ENCODE peak calls at places on chromosomes 3 and 15, in five cellular contexts. One of them, this sample, is unnamed.

GRCh38 chr3:2352134-2352762 is 253.6 kb downstream of the CNTN4 start:
- DNase-seq in IMR-90: no peak
- DNase-seq in adrenal gland: no peak
- DNase-seq in uterus: no peak
- DNase-seq in A549: no peak
- DNase-seq in this sample: no peak

GRCh38 chr3:181568248-181568647 is 143.5 kb upstream of the SOX2 start:
- DNase-seq in IMR-90: no peak
- DNase-seq in A549: no peak
- DNase-seq in uterus: no peak
- DNase-seq in adrenal gland: no peak
- DNase-seq in this sample: no peak

GRCh38 chr3:165895919-165896318 is 58.7 kb upstream of the BCHE start:
- DNase-seq in A549: no peak
- DNase-seq in adrenal gland: no peak
- DNase-seq in IMR-90: no peak
- DNase-seq in uterus: no peak
- DNase-seq in this sample: peak

GRCh38 chr15:65060641-65061397 is 7.0 kb downstream of the RASL12 start:
- DNase-seq in IMR-90: no peak
- DNase-seq in A549: no peak
- DNase-seq in uterus: no peak
- DNase-seq in adrenal gland: peak
- DNase-seq in this sample: no peak

GRCh38 chr3:143326983-143327382 is 207.4 kb downstream of the CHST2 start:
- DNase-seq in IMR-90: no peak
- DNase-seq in A549: no peak
- DNase-seq in adrenal gland: no peak
- DNase-seq in uterus: no peak
- DNase-seq in this sample: no peak

GRCh38 chr3:23915537-23916108 is 1.2 kb downstream of the NKIRAS1 start:
- DNase-seq in A549: no peak
- DNase-seq in uterus: no peak
- DNase-seq in adrenal gland: no peak
- DNase-seq in IMR-90: peak
- DNase-seq in this sample: peak

GRCh38 chr3:64398431-64398830 is 173.2 kb upstream of the PRICKLE2 start:
- DNase-seq in adrenal gland: no peak
- DNase-seq in uterus: no peak
- DNase-seq in IMR-90: peak
- DNase-seq in A549: no peak
- DNase-seq in this sample: no peak

GRCh38 chr3:134009345-134010000 is 20.3 kb downstream of the SLCO2A1 start:
- DNase-seq in IMR-90: peak
- DNase-seq in A549: no peak
- DNase-seq in adrenal gland: no peak
- DNase-seq in uterus: no peak
- DNase-seq in this sample: no peak

GRCh38 chr3:132399054-132399929 is 18.0 kb upstream of the DNAJC13 start:
- DNase-seq in IMR-90: peak
- DNase-seq in A549: peak
- DNase-seq in adrenal gland: no peak
- DNase-seq in uterus: no peak
- DNase-seq in this sample: peak

GRCh38 chr15:63352808-63353207 is 28.8 kb downstream of the CA12 start:
- DNase-seq in adrenal gland: no peak
- DNase-seq in uterus: no peak
- DNase-seq in A549: no peak
- DNase-seq in IMR-90: no peak
- DNase-seq in this sample: no peak

GRCh38 chr3:185460719-185461350 is 38.0 kb downstream of the TMEM41A start:
- DNase-seq in A549: peak
- DNase-seq in IMR-90: peak
- DNase-seq in uterus: no peak
- DNase-seq in adrenal gland: no peak
- DNase-seq in this sample: peak

GRCh38 chr15:43169888-43170287 is 15.3 kb upstream of the CCNDBP1 start:
- DNase-seq in A549: no peak
- DNase-seq in adrenal gland: no peak
- DNase-seq in uterus: no peak
- DNase-seq in IMR-90: peak
- DNase-seq in this sample: no peak

GRCh38 chr3:84983490-84983889 is 24.7 kb downstream of the CADM2 start:
- DNase-seq in uterus: no peak
- DNase-seq in A549: no peak
- DNase-seq in IMR-90: no peak
- DNase-seq in adrenal gland: no peak
- DNase-seq in this sample: no peak

GRCh38 chr3:83895892-83896291 is 1062.9 kb upstream of the CADM2 start:
- DNase-seq in uterus: no peak
- DNase-seq in adrenal gland: no peak
- DNase-seq in IMR-90: no peak
- DNase-seq in A549: no peak
- DNase-seq in this sample: no peak

GRCh38 chr3:143283432-143284128 is 164.0 kb downstream of the CHST2 start:
- DNase-seq in A549: no peak
- DNase-seq in uterus: no peak
- DNase-seq in adrenal gland: no peak
- DNase-seq in IMR-90: no peak
- DNase-seq in this sample: no peak

GRCh38 chr15:83983634-83984458 is 251.7 kb upstream of the GOLGA6L4 start:
- DNase-seq in IMR-90: no peak
- DNase-seq in adrenal gland: no peak
- DNase-seq in A549: no peak
- DNase-seq in uterus: no peak
- DNase-seq in this sample: no peak

GRCh38 chr15:80550219-80550909 is 144.7 kb upstream of the ABHD17C start:
- DNase-seq in uterus: no peak
- DNase-seq in A549: no peak
- DNase-seq in IMR-90: peak
- DNase-seq in adrenal gland: no peak
- DNase-seq in this sample: no peak

GRCh38 chr3:127423856-127424765 is 136.3 kb upstream of the PRR20G start:
- DNase-seq in adrenal gland: no peak
- DNase-seq in A549: no peak
- DNase-seq in IMR-90: no peak
- DNase-seq in uterus: no peak
- DNase-seq in this sample: no peak

GRCh38 chr3:45154641-45155147 is 8.5 kb upstream of the CDCP1 start:
- DNase-seq in A549: no peak
- DNase-seq in uterus: no peak
- DNase-seq in adrenal gland: no peak
- DNase-seq in IMR-90: peak
- DNase-seq in this sample: no peak

GRCh38 chr3:171563298-171563697 is 103.1 kb upstream of the TNIK start:
- DNase-seq in adrenal gland: no peak
- DNase-seq in IMR-90: no peak
- DNase-seq in A549: no peak
- DNase-seq in uterus: no peak
- DNase-seq in this sample: no peak

GRCh38 chr3:108661699-108662098 is 72.2 kb downstream of the DZIP3 start:
- DNase-seq in adrenal gland: no peak
- DNase-seq in IMR-90: no peak
- DNase-seq in uterus: no peak
- DNase-seq in A549: no peak
- DNase-seq in this sample: no peak

GRCh38 chr3:54891540-54891897 is 36.3 kb downstream of the LRTM1 start:
- DNase-seq in IMR-90: peak
- DNase-seq in adrenal gland: peak
- DNase-seq in uterus: peak
- DNase-seq in A549: peak
- DNase-seq in this sample: peak

GRCh38 chr15:79209690-79210089 is 72.8 kb upstream of the ANKRD34C start:
- DNase-seq in uterus: no peak
- DNase-seq in A549: no peak
- DNase-seq in adrenal gland: no peak
- DNase-seq in IMR-90: no peak
- DNase-seq in this sample: no peak

GRCh38 chr3:78741066-78741645 is 1026.6 kb downstream of the ROBO1 start:
- DNase-seq in uterus: no peak
- DNase-seq in A549: no peak
- DNase-seq in adrenal gland: no peak
- DNase-seq in IMR-90: no peak
- DNase-seq in this sample: peak

GRCh38 chr3:195160908-195161434 is 110.0 kb downstream of the XXYLT1 start:
- DNase-seq in adrenal gland: no peak
- DNase-seq in A549: no peak
- DNase-seq in IMR-90: no peak
- DNase-seq in uterus: no peak
- DNase-seq in this sample: no peak

GRCh38 chr15:74368121-74368520 is 675 bp upstream of the CYP11A1 start:
- DNase-seq in uterus: no peak
- DNase-seq in IMR-90: no peak
- DNase-seq in adrenal gland: no peak
- DNase-seq in A549: no peak
- DNase-seq in this sample: no peak

GRCh38 chr3:23671901-23672589 is 133.7 kb upstream of the UBE2E1 start:
- DNase-seq in uterus: no peak
- DNase-seq in adrenal gland: no peak
- DNase-seq in A549: no peak
- DNase-seq in IMR-90: no peak
- DNase-seq in this sample: peak

GRCh38 chr15:45387379-45388007 is 9.1 kb upstream of the GATM start:
- DNase-seq in IMR-90: no peak
- DNase-seq in uterus: no peak
- DNase-seq in adrenal gland: no peak
- DNase-seq in A549: no peak
- DNase-seq in this sample: no peak

GRCh38 chr15:100011235-100011634 is 278.0 kb upstream of the LYSMD4 start:
- DNase-seq in uterus: no peak
- DNase-seq in adrenal gland: no peak
- DNase-seq in A549: no peak
- DNase-seq in IMR-90: no peak
- DNase-seq in this sample: no peak

GRCh38 chr3:194990454-194991337 is 280.3 kb downstream of the XXYLT1 start:
- DNase-seq in uterus: no peak
- DNase-seq in IMR-90: no peak
- DNase-seq in adrenal gland: no peak
- DNase-seq in A549: no peak
- DNase-seq in this sample: no peak

GRCh38 chr3:187014417-187014864 is 84.1 kb downstream of the ST6GAL1 start:
- DNase-seq in uterus: no peak
- DNase-seq in IMR-90: peak
- DNase-seq in adrenal gland: no peak
- DNase-seq in A549: no peak
- DNase-seq in this sample: no peak

GRCh38 chr3:179473565-179473964 is 22.3 kb upstream of the GNB4 start:
- DNase-seq in adrenal gland: no peak
- DNase-seq in IMR-90: no peak
- DNase-seq in uterus: no peak
- DNase-seq in A549: no peak
- DNase-seq in this sample: no peak

GRCh38 chr3:157347577-157348303 is 88.9 kb upstream of the PTX3 start:
- DNase-seq in uterus: no peak
- DNase-seq in IMR-90: no peak
- DNase-seq in A549: no peak
- DNase-seq in adrenal gland: no peak
- DNase-seq in this sample: no peak

GRCh38 chr3:169667710-169668080 is 4.2 kb upstream of the MECOM start:
- DNase-seq in uterus: no peak
- DNase-seq in A549: no peak
- DNase-seq in IMR-90: no peak
- DNase-seq in adrenal gland: no peak
- DNase-seq in this sample: no peak

DNA sequence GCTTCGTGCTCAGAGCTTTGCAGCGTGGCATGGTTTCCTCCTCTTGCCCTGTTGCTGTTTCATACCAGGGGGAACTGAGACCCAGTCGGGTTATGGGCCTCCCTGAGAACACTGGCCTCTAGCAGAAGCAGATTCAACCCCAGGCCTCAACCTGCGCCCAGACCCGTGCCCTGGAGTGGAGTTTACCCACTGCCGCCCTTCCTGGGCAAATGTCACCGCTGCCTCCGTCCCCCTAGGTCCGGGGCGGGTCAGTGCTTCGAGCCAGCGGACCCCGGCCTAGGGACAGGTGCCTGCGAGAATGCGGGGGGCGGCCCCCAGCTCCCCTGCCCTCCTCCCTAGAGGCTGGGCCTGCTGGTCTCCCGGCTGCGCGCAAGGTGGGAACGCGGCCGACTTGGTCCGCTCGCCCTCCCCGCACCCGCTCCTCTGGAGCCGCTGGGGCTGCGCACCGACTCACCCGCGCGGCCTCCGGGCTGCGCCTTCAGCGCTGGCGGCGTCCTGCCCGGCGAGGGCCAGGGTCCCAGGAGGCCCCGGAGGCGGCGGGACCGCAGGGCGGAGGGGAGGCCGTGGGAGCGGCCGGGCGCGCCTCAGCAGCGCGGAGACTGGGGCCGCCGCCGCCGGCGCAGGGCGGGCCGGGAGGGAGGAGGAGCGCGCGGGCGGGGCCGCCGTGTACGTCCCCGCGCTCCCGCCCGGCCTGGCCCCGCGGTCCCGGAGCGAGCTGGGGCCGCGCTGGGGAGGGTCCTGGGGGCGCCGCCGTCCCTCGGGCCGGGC is at the start of gene PIGZ:
- DNase-seq in uterus: no peak
- DNase-seq in A549: no peak
- DNase-seq in IMR-90: no peak
- DNase-seq in adrenal gland: no peak
- DNase-seq in this sample: peak
- TF ChIP-seq POLR2A in uterus: no peak
- TF ChIP-seq POLR2A in A549: peak
- TF ChIP-seq POLR2A in IMR-90: no peak
- TF ChIP-seq POLR2A in adrenal gland: no peak
- TF ChIP-seq POLR2A in this sample: no peak

GRCh38 chr15:69591905-69592508 is 139.4 kb downstream of the RPLP1 start:
- DNase-seq in uterus: no peak
- DNase-seq in adrenal gland: no peak
- DNase-seq in A549: peak
- DNase-seq in IMR-90: no peak
- DNase-seq in this sample: no peak
- H3K4me3 ChIP-seq in uterus: no peak
- H3K4me3 ChIP-seq in adrenal gland: no peak
- H3K4me3 ChIP-seq in A549: no peak
- H3K4me3 ChIP-seq in IMR-90: no peak
- H3K4me3 ChIP-seq in this sample: no peak

GRCh38 chr3:174973465-174973864 is 114.3 kb downstream of the NAALADL2 start:
- DNase-seq in adrenal gland: no peak
- DNase-seq in A549: no peak
- DNase-seq in IMR-90: no peak
- DNase-seq in uterus: no peak
- DNase-seq in this sample: no peak
- TF ChIP-seq POLR2A in adrenal gland: no peak
- TF ChIP-seq POLR2A in A549: no peak
- TF ChIP-seq POLR2A in IMR-90: no peak
- TF ChIP-seq POLR2A in uterus: no peak
- TF ChIP-seq POLR2A in this sample: no peak

DNA sequence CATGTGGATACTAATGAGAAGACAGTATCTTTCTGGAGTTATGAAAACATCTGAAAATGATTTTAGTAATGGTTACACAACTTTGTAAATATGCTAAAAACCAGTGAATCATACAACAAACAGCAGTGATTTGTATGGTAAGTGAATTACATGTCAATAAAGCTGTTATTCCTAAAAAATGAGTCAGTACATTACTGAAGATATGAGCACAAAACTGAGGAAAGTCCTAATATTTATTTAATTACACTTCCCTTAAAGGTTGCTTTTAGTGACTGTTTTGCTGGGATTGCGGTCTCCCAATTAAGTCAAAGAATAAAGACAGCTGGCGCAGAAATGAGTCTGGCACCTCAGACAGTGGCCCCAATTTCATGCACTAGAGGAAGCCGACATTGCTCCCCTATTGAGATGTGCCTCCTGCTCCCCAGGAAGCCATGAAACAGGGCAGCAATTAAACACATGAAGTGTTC is 50.9 kb upstream of the FSIP1 start:
- DNase-seq in uterus: no peak
- DNase-seq in IMR-90: peak
- DNase-seq in adrenal gland: no peak
- DNase-seq in A549: no peak
- DNase-seq in this sample: no peak
- H3K4me3 ChIP-seq in uterus: no peak
- H3K4me3 ChIP-seq in IMR-90: no peak
- H3K4me3 ChIP-seq in adrenal gland: no peak
- H3K4me3 ChIP-seq in A549: no peak
- H3K4me3 ChIP-seq in this sample: no peak